ENCODE peak calls at places on chromosomes 11 and 22, in eight cellular contexts. X is activated gamma-delta T cell treated with anti-CD3 and anti-CD28 coated beads, Interleukin-2, amount 50 U/mL, for 16 hours; K is omental fat pad; U is epithelial cell of proximal tubule; S is CD4-positive, CD25-positive, alpha-beta regulatory T cell; Z is stimulated activated CD8-positive, alpha-beta memory T cell treated with anti-CD3 and anti-CD28 coated beads, Interleukin-2, amount 100 ng/mL, for 1 hour; E is GM04504; F is fibroblast of pulmonary artery. L is an unnamed sample.

GRCh38 chr11:45178890-45179663 is 32.6 kb downstream of the PRDM11 start:
- DNase-seq in E (no peak), Z (no peak), S (no peak), U (no peak), X (no peak), K (no peak), F (peak), L (no peak)

GRCh38 chr11:104583857-104584256 is 314.4 kb downstream of the CASP12 start:
- DNase-seq in K (no peak), Z (no peak), S (no peak), X (no peak), U (no peak), E (no peak), F (no peak), L (no peak)

GRCh38 chr11:69490516-69490915 is 9.1 kb downstream of the LINC01488 start:
- DNase-seq in K (no peak), Z (no peak), F (no peak), E (no peak), S (no peak), U (no peak), X (no peak), L (no peak)

GRCh38 chr11:75783416-75784084 is 15.0 kb downstream of the DGAT2 start:
- DNase-seq in Z (no peak), F (no peak), S (no peak), K (no peak), U (no peak), E (no peak), X (no peak), L (no peak)

GRCh38 chr11:61495801-61496601 is 12.5 kb upstream of the LRRC10B start:
- DNase-seq in K (no peak), X (no peak), U (no peak), S (no peak), F (peak), Z (no peak), E (no peak), L (no peak)

GRCh38 chr11:9003573-9004309 is at the start of gene NRIP3:
- DNase-seq in F (peak), X (peak), E (no peak), U (no peak), Z (peak), K (peak), S (peak), L (peak)

GRCh38 chr22:28019881-28020861 is 101.1 kb upstream of the PITPNB start:
- DNase-seq in Z (peak), F (peak), S (peak), X (peak), K (peak), U (no peak), E (peak), L (peak)

GRCh38 chr11:23749762-23750430 is 747.0 kb upstream of the LUZP2 start:
- DNase-seq in Z (no peak), X (no peak), S (no peak), U (no peak), F (no peak), E (no peak), K (no peak), L (no peak)

GRCh38 chr11:105298174-105298573 is 158.6 kb upstream of the CARD18 start:
- DNase-seq in Z (no peak), E (no peak), F (no peak), S (no peak), U (no peak), K (no peak), X (no peak), L (no peak)

GRCh38 chr11:267491-267994 is 10.7 kb upstream of the NLRP6 start:
- DNase-seq in U (no peak), K (no peak), E (no peak), Z (no peak), X (no peak), S (peak), F (no peak), L (peak)

GRCh38 chr11:126661051-126661450 is 305.6 kb downstream of the ST3GAL4 start:
- DNase-seq in K (no peak), E (no peak), Z (no peak), X (no peak), U (no peak), F (no peak), S (no peak), L (no peak)

GRCh38 chr11:31959711-31960110 is 131.2 kb upstream of the RCN1 start:
- DNase-seq in S (no peak), Z (no peak), E (no peak), U (peak), X (no peak), F (no peak), K (no peak), L (no peak)

GRCh38 chr22:23220485-23221350 is 40.4 kb downstream of the BCR start:
- DNase-seq in K (no peak), U (no peak), S (no peak), Z (no peak), E (no peak), X (no peak), F (peak), L (peak)

GRCh38 chr11:128182844-128183243 is 404.5 kb downstream of the ETS1 start:
- DNase-seq in X (no peak), S (no peak), E (no peak), Z (no peak), K (no peak), F (no peak), U (no peak), L (no peak)

L was measured in transverse colon.